ENCODE peak calls at places on chromosomes 3 and 15, in ten cellular contexts. One of them, this sample, is unnamed.

GRCh38 chr15:41291065-41291631 is 41.2 kb downstream of the OIP5 start:
- DNase-seq in T-helper 1 cell: no peak
- DNase-seq in sciatic nerve: no peak
- DNase-seq in CD4-positive, alpha-beta T cell: no peak
- DNase-seq in left lung: no peak
- DNase-seq in foreskin fibroblast: no peak
- DNase-seq in fibroblast of lung: no peak
- DNase-seq in A549: no peak
- DNase-seq in NK-92 treated with Interleukin-12 subunit alpha and Interleukin-12 subunit beta, amount 100 ng/mL, for 24 hours: no peak
- DNase-seq in tibial artery: no peak
- DNase-seq in this sample: no peak

GRCh38 chr15:70974004-70974832 is 81.6 kb downstream of the LRRC49 start:
- DNase-seq in A549: peak; percentile 22
- DNase-seq in NK-92 treated with Interleukin-12 subunit alpha and Interleukin-12 subunit beta, amount 100 ng/mL, for 24 hours: no peak
- DNase-seq in fibroblast of lung: peak; percentile 58
- DNase-seq in CD4-positive, alpha-beta T cell: no peak
- DNase-seq in foreskin fibroblast: peak; percentile 81
- DNase-seq in left lung: no peak
- DNase-seq in sciatic nerve: no peak
- DNase-seq in tibial artery: no peak
- DNase-seq in T-helper 1 cell: no peak
- DNase-seq in this sample: peak; percentile 78

GRCh38 chr15:28111552-28111951 is 12.4 kb upstream of the OCA2 start:
- DNase-seq in NK-92 treated with Interleukin-12 subunit alpha and Interleukin-12 subunit beta, amount 100 ng/mL, for 24 hours: no peak
- DNase-seq in foreskin fibroblast: no peak
- DNase-seq in left lung: no peak
- DNase-seq in tibial artery: no peak
- DNase-seq in CD4-positive, alpha-beta T cell: no peak
- DNase-seq in sciatic nerve: peak; percentile 42
- DNase-seq in A549: no peak
- DNase-seq in T-helper 1 cell: no peak
- DNase-seq in fibroblast of lung: no peak
- DNase-seq in this sample: no peak

GRCh38 chr15:61275901-61276300 is 46.8 kb upstream of the RORA start:
- DNase-seq in sciatic nerve: no peak
- DNase-seq in T-helper 1 cell: no peak
- DNase-seq in NK-92 treated with Interleukin-12 subunit alpha and Interleukin-12 subunit beta, amount 100 ng/mL, for 24 hours: no peak
- DNase-seq in left lung: no peak
- DNase-seq in fibroblast of lung: no peak
- DNase-seq in A549: no peak
- DNase-seq in foreskin fibroblast: no peak
- DNase-seq in tibial artery: no peak
- DNase-seq in CD4-positive, alpha-beta T cell: no peak
- DNase-seq in this sample: no peak

GRCh38 chr15:60507596-60508424 is 28.9 kb upstream of the ICE2 start:
- DNase-seq in foreskin fibroblast: peak; percentile 84
- DNase-seq in fibroblast of lung: peak; percentile 57
- DNase-seq in A549: peak; percentile 75
- DNase-seq in left lung: no peak
- DNase-seq in tibial artery: no peak
- DNase-seq in T-helper 1 cell: peak; percentile 53
- DNase-seq in NK-92 treated with Interleukin-12 subunit alpha and Interleukin-12 subunit beta, amount 100 ng/mL, for 24 hours: peak; percentile 29
- DNase-seq in sciatic nerve: no peak
- DNase-seq in CD4-positive, alpha-beta T cell: no peak
- DNase-seq in this sample: peak; percentile 88

GRCh38 chr15:99177679-99178078 is 71.7 kb downstream of the TTC23 start:
- DNase-seq in CD4-positive, alpha-beta T cell: no peak
- DNase-seq in fibroblast of lung: no peak
- DNase-seq in A549: no peak
- DNase-seq in left lung: no peak
- DNase-seq in sciatic nerve: no peak
- DNase-seq in T-helper 1 cell: no peak
- DNase-seq in tibial artery: no peak
- DNase-seq in NK-92 treated with Interleukin-12 subunit alpha and Interleukin-12 subunit beta, amount 100 ng/mL, for 24 hours: no peak
- DNase-seq in foreskin fibroblast: no peak
- DNase-seq in this sample: peak; percentile 10

GRCh38 chr3:89368846-89369245 is 261.4 kb downstream of the EPHA3 start:
- DNase-seq in T-helper 1 cell: no peak
- DNase-seq in A549: no peak
- DNase-seq in foreskin fibroblast: no peak
- DNase-seq in fibroblast of lung: peak; percentile 27
- DNase-seq in NK-92 treated with Interleukin-12 subunit alpha and Interleukin-12 subunit beta, amount 100 ng/mL, for 24 hours: no peak
- DNase-seq in left lung: no peak
- DNase-seq in sciatic nerve: no peak
- DNase-seq in tibial artery: no peak
- DNase-seq in CD4-positive, alpha-beta T cell: no peak
- DNase-seq in this sample: no peak

GRCh38 chr3:177196473-177197040 is 725 bp downstream of the TBL1XR1 start:
- DNase-seq in tibial artery: no peak
- DNase-seq in T-helper 1 cell: peak; percentile 48
- DNase-seq in sciatic nerve: no peak
- DNase-seq in NK-92 treated with Interleukin-12 subunit alpha and Interleukin-12 subunit beta, amount 100 ng/mL, for 24 hours: peak; percentile 41
- DNase-seq in A549: peak; percentile 31
- DNase-seq in fibroblast of lung: peak; percentile 53
- DNase-seq in CD4-positive, alpha-beta T cell: peak; percentile 54
- DNase-seq in foreskin fibroblast: peak; percentile 46
- DNase-seq in left lung: no peak
- DNase-seq in this sample: peak; percentile 50

GRCh38 chr3:138867996-138868395 is 33.3 kb upstream of the PIK3CB start:
- DNase-seq in NK-92 treated with Interleukin-12 subunit alpha and Interleukin-12 subunit beta, amount 100 ng/mL, for 24 hours: no peak
- DNase-seq in sciatic nerve: no peak
- DNase-seq in CD4-positive, alpha-beta T cell: no peak
- DNase-seq in foreskin fibroblast: no peak
- DNase-seq in A549: no peak
- DNase-seq in fibroblast of lung: peak; percentile 21
- DNase-seq in left lung: no peak
- DNase-seq in T-helper 1 cell: no peak
- DNase-seq in tibial artery: no peak
- DNase-seq in this sample: peak; percentile 61

GRCh38 chr3:4660936-4661335 is 167.8 kb downstream of the ITPR1 start:
- DNase-seq in A549: no peak
- DNase-seq in fibroblast of lung: no peak
- DNase-seq in T-helper 1 cell: no peak
- DNase-seq in tibial artery: no peak
- DNase-seq in sciatic nerve: no peak
- DNase-seq in foreskin fibroblast: no peak
- DNase-seq in left lung: no peak
- DNase-seq in NK-92 treated with Interleukin-12 subunit alpha and Interleukin-12 subunit beta, amount 100 ng/mL, for 24 hours: no peak
- DNase-seq in CD4-positive, alpha-beta T cell: no peak
- DNase-seq in this sample: no peak

GRCh38 chr3:139441656-139442055 is 34.7 kb downstream of the RBP2 start:
- DNase-seq in A549: no peak
- DNase-seq in CD4-positive, alpha-beta T cell: no peak
- DNase-seq in T-helper 1 cell: no peak
- DNase-seq in left lung: no peak
- DNase-seq in fibroblast of lung: no peak
- DNase-seq in NK-92 treated with Interleukin-12 subunit alpha and Interleukin-12 subunit beta, amount 100 ng/mL, for 24 hours: no peak
- DNase-seq in foreskin fibroblast: no peak
- DNase-seq in sciatic nerve: no peak
- DNase-seq in tibial artery: no peak
- DNase-seq in this sample: no peak

GRCh38 chr3:105837143-105837740 is 31.6 kb downstream of the CBLB start:
- DNase-seq in sciatic nerve: no peak
- DNase-seq in fibroblast of lung: no peak
- DNase-seq in foreskin fibroblast: no peak
- DNase-seq in left lung: no peak
- DNase-seq in NK-92 treated with Interleukin-12 subunit alpha and Interleukin-12 subunit beta, amount 100 ng/mL, for 24 hours: no peak
- DNase-seq in T-helper 1 cell: no peak
- DNase-seq in A549: no peak
- DNase-seq in CD4-positive, alpha-beta T cell: no peak
- DNase-seq in tibial artery: no peak
- DNase-seq in this sample: no peak

GRCh38 chr3:162295323-162295983 is 798.8 kb downstream of the OTOL1 start:
- DNase-seq in foreskin fibroblast: peak; percentile 94
- DNase-seq in sciatic nerve: no peak
- DNase-seq in NK-92 treated with Interleukin-12 subunit alpha and Interleukin-12 subunit beta, amount 100 ng/mL, for 24 hours: no peak
- DNase-seq in tibial artery: no peak
- DNase-seq in A549: peak; percentile 52
- DNase-seq in left lung: no peak
- DNase-seq in T-helper 1 cell: no peak
- DNase-seq in CD4-positive, alpha-beta T cell: no peak
- DNase-seq in fibroblast of lung: peak; percentile 98
- DNase-seq in this sample: peak; percentile 72

GRCh38 chr3:133476971-133477375 is 77.1 kb downstream of the BFSP2 start:
- DNase-seq in A549: no peak
- DNase-seq in tibial artery: no peak
- DNase-seq in fibroblast of lung: no peak
- DNase-seq in NK-92 treated with Interleukin-12 subunit alpha and Interleukin-12 subunit beta, amount 100 ng/mL, for 24 hours: no peak
- DNase-seq in foreskin fibroblast: no peak
- DNase-seq in sciatic nerve: no peak
- DNase-seq in CD4-positive, alpha-beta T cell: no peak
- DNase-seq in left lung: no peak
- DNase-seq in T-helper 1 cell: no peak
- DNase-seq in this sample: no peak

GRCh38 chr15:27990411-27991338 is 108.4 kb downstream of the OCA2 start:
- DNase-seq in foreskin fibroblast: peak; percentile 1
- DNase-seq in left lung: no peak
- DNase-seq in sciatic nerve: no peak
- DNase-seq in fibroblast of lung: no peak
- DNase-seq in CD4-positive, alpha-beta T cell: no peak
- DNase-seq in tibial artery: no peak
- DNase-seq in T-helper 1 cell: no peak
- DNase-seq in A549: no peak
- DNase-seq in NK-92 treated with Interleukin-12 subunit alpha and Interleukin-12 subunit beta, amount 100 ng/mL, for 24 hours: no peak
- DNase-seq in this sample: no peak

GRCh38 chr3:196688349-196688748 is 23.7 kb downstream of the CEP19 start:
- DNase-seq in T-helper 1 cell: no peak
- DNase-seq in foreskin fibroblast: peak; percentile 92
- DNase-seq in left lung: peak; percentile 83
- DNase-seq in sciatic nerve: no peak
- DNase-seq in A549: no peak
- DNase-seq in CD4-positive, alpha-beta T cell: no peak
- DNase-seq in tibial artery: no peak
- DNase-seq in fibroblast of lung: peak; percentile 18
- DNase-seq in NK-92 treated with Interleukin-12 subunit alpha and Interleukin-12 subunit beta, amount 100 ng/mL, for 24 hours: peak; percentile 15
- DNase-seq in this sample: peak; percentile 64

GRCh38 chr3:98784666-98785600 is 21.8 kb downstream of the ST3GAL6 start:
- DNase-seq in A549: no peak
- DNase-seq in sciatic nerve: no peak
- DNase-seq in tibial artery: no peak
- DNase-seq in left lung: no peak
- DNase-seq in NK-92 treated with Interleukin-12 subunit alpha and Interleukin-12 subunit beta, amount 100 ng/mL, for 24 hours: no peak
- DNase-seq in fibroblast of lung: peak; percentile 97
- DNase-seq in CD4-positive, alpha-beta T cell: no peak
- DNase-seq in foreskin fibroblast: peak; percentile 82
- DNase-seq in T-helper 1 cell: no peak
- DNase-seq in this sample: no peak

GRCh38 chr3:56154297-56154696 is 314.0 kb downstream of the ERC2 start:
- DNase-seq in foreskin fibroblast: peak; percentile 74
- DNase-seq in T-helper 1 cell: no peak
- DNase-seq in CD4-positive, alpha-beta T cell: no peak
- DNase-seq in A549: no peak
- DNase-seq in fibroblast of lung: no peak
- DNase-seq in left lung: no peak
- DNase-seq in NK-92 treated with Interleukin-12 subunit alpha and Interleukin-12 subunit beta, amount 100 ng/mL, for 24 hours: no peak
- DNase-seq in sciatic nerve: no peak
- DNase-seq in tibial artery: no peak
- DNase-seq in this sample: no peak

GRCh38 chr3:57256844-57257243 is 29.3 kb downstream of the APPL1 start:
- DNase-seq in NK-92 treated with Interleukin-12 subunit alpha and Interleukin-12 subunit beta, amount 100 ng/mL, for 24 hours: no peak
- DNase-seq in A549: no peak
- DNase-seq in tibial artery: no peak
- DNase-seq in CD4-positive, alpha-beta T cell: no peak
- DNase-seq in T-helper 1 cell: no peak
- DNase-seq in sciatic nerve: no peak
- DNase-seq in left lung: no peak
- DNase-seq in foreskin fibroblast: no peak
- DNase-seq in fibroblast of lung: no peak
- DNase-seq in this sample: no peak

GRCh38 chr15:75420698-75421097 is 30.8 kb downstream of the SIN3A start:
- DNase-seq in T-helper 1 cell: no peak
- DNase-seq in A549: no peak
- DNase-seq in NK-92 treated with Interleukin-12 subunit alpha and Interleukin-12 subunit beta, amount 100 ng/mL, for 24 hours: no peak
- DNase-seq in fibroblast of lung: peak; percentile 33
- DNase-seq in tibial artery: no peak
- DNase-seq in foreskin fibroblast: peak; percentile 44
- DNase-seq in left lung: no peak
- DNase-seq in sciatic nerve: no peak
- DNase-seq in CD4-positive, alpha-beta T cell: no peak
- DNase-seq in this sample: peak; percentile 40

GRCh38 chr15:48856947-48857346 is 21.0 kb upstream of the EID1 start:
- DNase-seq in sciatic nerve: no peak
- DNase-seq in left lung: no peak
- DNase-seq in A549: no peak
- DNase-seq in foreskin fibroblast: peak; percentile 61
- DNase-seq in fibroblast of lung: peak; percentile 48
- DNase-seq in CD4-positive, alpha-beta T cell: no peak
- DNase-seq in tibial artery: no peak
- DNase-seq in NK-92 treated with Interleukin-12 subunit alpha and Interleukin-12 subunit beta, amount 100 ng/mL, for 24 hours: no peak
- DNase-seq in T-helper 1 cell: no peak
- DNase-seq in this sample: no peak

GRCh38 chr3:14324224-14324944 is 78.0 kb upstream of the SLC6A6 start:
- DNase-seq in fibroblast of lung: peak; percentile 22
- DNase-seq in left lung: no peak
- DNase-seq in sciatic nerve: no peak
- DNase-seq in A549: no peak
- DNase-seq in CD4-positive, alpha-beta T cell: no peak
- DNase-seq in NK-92 treated with Interleukin-12 subunit alpha and Interleukin-12 subunit beta, amount 100 ng/mL, for 24 hours: no peak
- DNase-seq in T-helper 1 cell: no peak
- DNase-seq in foreskin fibroblast: peak; percentile 39
- DNase-seq in tibial artery: peak; percentile 68
- DNase-seq in this sample: no peak

GRCh38 chr3:64518496-64518895 is 169.3 kb downstream of the ADAMTS9 start:
- DNase-seq in T-helper 1 cell: no peak
- DNase-seq in A549: no peak
- DNase-seq in sciatic nerve: no peak
- DNase-seq in CD4-positive, alpha-beta T cell: no peak
- DNase-seq in left lung: no peak
- DNase-seq in fibroblast of lung: no peak
- DNase-seq in foreskin fibroblast: no peak
- DNase-seq in NK-92 treated with Interleukin-12 subunit alpha and Interleukin-12 subunit beta, amount 100 ng/mL, for 24 hours: no peak
- DNase-seq in tibial artery: no peak
- DNase-seq in this sample: no peak

GRCh38 chr3:25420168-25420567 is 7.9 kb upstream of the RARB start:
- DNase-seq in T-helper 1 cell: no peak
- DNase-seq in fibroblast of lung: no peak
- DNase-seq in sciatic nerve: no peak
- DNase-seq in foreskin fibroblast: no peak
- DNase-seq in NK-92 treated with Interleukin-12 subunit alpha and Interleukin-12 subunit beta, amount 100 ng/mL, for 24 hours: no peak
- DNase-seq in A549: no peak
- DNase-seq in tibial artery: no peak
- DNase-seq in CD4-positive, alpha-beta T cell: no peak
- DNase-seq in left lung: no peak
- DNase-seq in this sample: no peak

GRCh38 chr3:185028121-185028520 is 124.7 kb downstream of the C3orf70 start:
- DNase-seq in sciatic nerve: no peak
- DNase-seq in NK-92 treated with Interleukin-12 subunit alpha and Interleukin-12 subunit beta, amount 100 ng/mL, for 24 hours: no peak
- DNase-seq in T-helper 1 cell: no peak
- DNase-seq in tibial artery: no peak
- DNase-seq in CD4-positive, alpha-beta T cell: no peak
- DNase-seq in A549: no peak
- DNase-seq in left lung: no peak
- DNase-seq in fibroblast of lung: no peak
- DNase-seq in foreskin fibroblast: no peak
- DNase-seq in this sample: no peak

GRCh38 chr3:159897331-159898075 is 91.1 kb upstream of the IL12A start:
- DNase-seq in CD4-positive, alpha-beta T cell: no peak
- DNase-seq in sciatic nerve: no peak
- DNase-seq in NK-92 treated with Interleukin-12 subunit alpha and Interleukin-12 subunit beta, amount 100 ng/mL, for 24 hours: no peak
- DNase-seq in A549: no peak
- DNase-seq in T-helper 1 cell: no peak
- DNase-seq in left lung: no peak
- DNase-seq in foreskin fibroblast: peak; percentile 73
- DNase-seq in tibial artery: no peak
- DNase-seq in fibroblast of lung: peak; percentile 78
- DNase-seq in this sample: peak; percentile 36

GRCh38 chr3:127200086-127200691 is 7.3 kb downstream of the PRR23E start:
- DNase-seq in T-helper 1 cell: no peak
- DNase-seq in NK-92 treated with Interleukin-12 subunit alpha and Interleukin-12 subunit beta, amount 100 ng/mL, for 24 hours: no peak
- DNase-seq in CD4-positive, alpha-beta T cell: no peak
- DNase-seq in foreskin fibroblast: no peak
- DNase-seq in A549: no peak
- DNase-seq in left lung: no peak
- DNase-seq in sciatic nerve: no peak
- DNase-seq in tibial artery: peak; percentile 44
- DNase-seq in fibroblast of lung: no peak
- DNase-seq in this sample: no peak

GRCh38 chr3:78838362-78838761 is 929.4 kb downstream of the ROBO1 start:
- DNase-seq in tibial artery: no peak
- DNase-seq in T-helper 1 cell: no peak
- DNase-seq in A549: no peak
- DNase-seq in sciatic nerve: no peak
- DNase-seq in fibroblast of lung: no peak
- DNase-seq in NK-92 treated with Interleukin-12 subunit alpha and Interleukin-12 subunit beta, amount 100 ng/mL, for 24 hours: no peak
- DNase-seq in CD4-positive, alpha-beta T cell: no peak
- DNase-seq in left lung: no peak
- DNase-seq in foreskin fibroblast: no peak
- DNase-seq in this sample: no peak